ENCODE peak calls at places on chromosome 12, in six cellular contexts. One of them, this sample, is unnamed.
A peak's percentile ranks its signal among the peaks of the same experiment; 100 is the strongest.

GRCh38 chr12:84910549-84911241 is 1.9 kb downstream of the SLC6A15 start:
- DNase-seq in hypothalamus: no peak
- DNase-seq in Peyer's patch: no peak
- DNase-seq in cardiac muscle cell: peak; percentile 38
- DNase-seq in mucosa of descending colon: no peak
- DNase-seq in nucleus accumbens: peak; percentile 22
- DNase-seq in this sample: no peak

GRCh38 chr12:54128466-54128865 is 60.3 kb downstream of the SMUG1 start:
- DNase-seq in hypothalamus: no peak
- DNase-seq in Peyer's patch: no peak
- DNase-seq in cardiac muscle cell: no peak
- DNase-seq in mucosa of descending colon: no peak
- DNase-seq in nucleus accumbens: no peak
- DNase-seq in this sample: no peak

GRCh38 chr12:121793836-121794531 is 496 bp upstream of the RHOF start:
- DNase-seq in hypothalamus: peak; percentile 53
- DNase-seq in Peyer's patch: peak; percentile 91
- DNase-seq in cardiac muscle cell: peak; percentile 94
- DNase-seq in mucosa of descending colon: peak; percentile 95
- DNase-seq in nucleus accumbens: peak; percentile 85
- DNase-seq in this sample: peak; percentile 83

GRCh38 chr12:127005406-127005805 is 1261.6 kb upstream of the TMEM132C start:
- DNase-seq in hypothalamus: no peak
- DNase-seq in Peyer's patch: no peak
- DNase-seq in cardiac muscle cell: no peak
- DNase-seq in mucosa of descending colon: no peak
- DNase-seq in nucleus accumbens: no peak
- DNase-seq in this sample: no peak

GRCh38 chr12:93862424-93862823 is 185.2 kb downstream of the CRADD start:
- DNase-seq in hypothalamus: no peak
- DNase-seq in Peyer's patch: no peak
- DNase-seq in cardiac muscle cell: peak; percentile 16
- DNase-seq in mucosa of descending colon: no peak
- DNase-seq in nucleus accumbens: no peak
- DNase-seq in this sample: no peak

GRCh38 chr12:52260351-52261210 is 13.9 kb upstream of the KRT86 start:
- DNase-seq in hypothalamus: no peak
- DNase-seq in Peyer's patch: no peak
- DNase-seq in cardiac muscle cell: no peak
- DNase-seq in mucosa of descending colon: no peak
- DNase-seq in nucleus accumbens: no peak
- DNase-seq in this sample: no peak

GRCh38 chr12:105167346-105167745 is 59.8 kb downstream of the WASHC4 start:
- DNase-seq in hypothalamus: no peak
- DNase-seq in Peyer's patch: no peak
- DNase-seq in cardiac muscle cell: no peak
- DNase-seq in mucosa of descending colon: no peak
- DNase-seq in nucleus accumbens: no peak
- DNase-seq in this sample: no peak

GRCh38 chr12:100743060-100743459 is 51.5 kb upstream of the ANO4 start:
- DNase-seq in hypothalamus: no peak
- DNase-seq in Peyer's patch: no peak
- DNase-seq in cardiac muscle cell: no peak
- DNase-seq in mucosa of descending colon: no peak
- DNase-seq in nucleus accumbens: no peak
- DNase-seq in this sample: no peak

GRCh38 chr12:47868041-47868440 is 36.8 kb downstream of the VDR start:
- DNase-seq in hypothalamus: no peak
- DNase-seq in Peyer's patch: no peak
- DNase-seq in cardiac muscle cell: no peak
- DNase-seq in mucosa of descending colon: no peak
- DNase-seq in nucleus accumbens: no peak
- DNase-seq in this sample: no peak

GRCh38 chr12:98371419-98371818 is 144.0 kb upstream of the TMPO start:
- DNase-seq in hypothalamus: no peak
- DNase-seq in Peyer's patch: no peak
- DNase-seq in cardiac muscle cell: peak; percentile 19
- DNase-seq in mucosa of descending colon: no peak
- DNase-seq in nucleus accumbens: no peak
- DNase-seq in this sample: no peak

GRCh38 chr12:26028953-26029740 is 70.7 kb downstream of the RASSF8 start:
- DNase-seq in hypothalamus: no peak
- DNase-seq in Peyer's patch: no peak
- DNase-seq in cardiac muscle cell: peak; percentile 75
- DNase-seq in mucosa of descending colon: peak; percentile 65
- DNase-seq in nucleus accumbens: peak; percentile 4
- DNase-seq in this sample: peak; percentile 48

GRCh38 chr12:30989754-30990153 is 63.2 kb downstream of the TSPAN11 start:
- DNase-seq in hypothalamus: no peak
- DNase-seq in Peyer's patch: no peak
- DNase-seq in cardiac muscle cell: no peak
- DNase-seq in mucosa of descending colon: peak; percentile 42
- DNase-seq in nucleus accumbens: no peak
- DNase-seq in this sample: no peak

GRCh38 chr12:53472183-53472582 is 20.3 kb downstream of the PCBP2 start:
- DNase-seq in hypothalamus: no peak
- DNase-seq in Peyer's patch: no peak
- DNase-seq in cardiac muscle cell: no peak
- DNase-seq in mucosa of descending colon: no peak
- DNase-seq in nucleus accumbens: no peak
- DNase-seq in this sample: no peak

GRCh38 chr12:121917950-121918678 is at the start of gene CFAP251:
- DNase-seq in hypothalamus: peak; percentile 91
- DNase-seq in Peyer's patch: peak; percentile 99
- DNase-seq in cardiac muscle cell: peak; percentile 78
- DNase-seq in mucosa of descending colon: peak; percentile 99
- DNase-seq in nucleus accumbens: peak; percentile 92
- DNase-seq in this sample: peak; percentile 93

GRCh38 chr12:124159655-124160054 is 135.2 kb upstream of the RFLNA start:
- DNase-seq in hypothalamus: no peak
- DNase-seq in Peyer's patch: no peak
- DNase-seq in cardiac muscle cell: no peak
- DNase-seq in mucosa of descending colon: peak; percentile 60
- DNase-seq in nucleus accumbens: no peak
- DNase-seq in this sample: no peak

GRCh38 chr12:130742112-130742511 is 26.0 kb upstream of the RIMBP2 start:
- DNase-seq in hypothalamus: no peak
- DNase-seq in Peyer's patch: no peak
- DNase-seq in cardiac muscle cell: no peak
- DNase-seq in mucosa of descending colon: no peak
- DNase-seq in nucleus accumbens: no peak
- DNase-seq in this sample: no peak

GRCh38 chr12:68647507-68647906 is 36.8 kb downstream of the RAP1B start:
- DNase-seq in hypothalamus: no peak
- DNase-seq in Peyer's patch: no peak
- DNase-seq in cardiac muscle cell: no peak
- DNase-seq in mucosa of descending colon: no peak
- DNase-seq in nucleus accumbens: no peak
- DNase-seq in this sample: no peak

GRCh38 chr12:54443446-54443845 is 24.4 kb upstream of the ITGA5 start:
- DNase-seq in hypothalamus: no peak
- DNase-seq in Peyer's patch: no peak
- DNase-seq in cardiac muscle cell: no peak
- DNase-seq in mucosa of descending colon: no peak
- DNase-seq in nucleus accumbens: no peak
- DNase-seq in this sample: no peak

GRCh38 chr12:110347767-110348166 is 55.7 kb downstream of the ANAPC7 start:
- DNase-seq in hypothalamus: no peak
- DNase-seq in Peyer's patch: no peak
- DNase-seq in cardiac muscle cell: no peak
- DNase-seq in mucosa of descending colon: no peak
- DNase-seq in nucleus accumbens: no peak
- DNase-seq in this sample: no peak

GRCh38 chr12:112855375-112855774 is 51.4 kb upstream of the OAS1 start:
- DNase-seq in hypothalamus: no peak
- DNase-seq in Peyer's patch: no peak
- DNase-seq in cardiac muscle cell: no peak
- DNase-seq in mucosa of descending colon: no peak
- DNase-seq in nucleus accumbens: no peak
- DNase-seq in this sample: peak; percentile 76

GRCh38 chr12:44497044-44497443 is 379.1 kb downstream of the NELL2 start:
- DNase-seq in hypothalamus: no peak
- DNase-seq in Peyer's patch: no peak
- DNase-seq in cardiac muscle cell: no peak
- DNase-seq in mucosa of descending colon: no peak
- DNase-seq in nucleus accumbens: no peak
- DNase-seq in this sample: no peak

GRCh38 chr12:27937768-27938167 is 34.8 kb downstream of the PTHLH start:
- DNase-seq in hypothalamus: no peak
- DNase-seq in Peyer's patch: no peak
- DNase-seq in cardiac muscle cell: peak; percentile 56
- DNase-seq in mucosa of descending colon: no peak
- DNase-seq in nucleus accumbens: no peak
- DNase-seq in this sample: no peak

GRCh38 chr12:113912761-113913295 is 53.3 kb downstream of the RBM19 start:
- DNase-seq in hypothalamus: peak; percentile 28
- DNase-seq in Peyer's patch: peak; percentile 21
- DNase-seq in cardiac muscle cell: peak; percentile 81
- DNase-seq in mucosa of descending colon: peak; percentile 61
- DNase-seq in nucleus accumbens: peak; percentile 64
- DNase-seq in this sample: peak; percentile 82

GRCh38 chr12:39005671-39006070 is 100.3 kb upstream of the CPNE8 start:
- DNase-seq in hypothalamus: no peak
- DNase-seq in Peyer's patch: no peak
- DNase-seq in cardiac muscle cell: no peak
- DNase-seq in mucosa of descending colon: no peak
- DNase-seq in nucleus accumbens: no peak
- DNase-seq in this sample: no peak

GRCh38 chr12:112180422-112180821 is 55.1 kb downstream of the TRAFD1 start:
- DNase-seq in hypothalamus: no peak
- DNase-seq in Peyer's patch: no peak
- DNase-seq in cardiac muscle cell: no peak
- DNase-seq in mucosa of descending colon: no peak
- DNase-seq in nucleus accumbens: no peak
- DNase-seq in this sample: no peak

GRCh38 chr12:104658085-104658484 is 201.3 kb downstream of the CHST11 start:
- DNase-seq in hypothalamus: no peak
- DNase-seq in Peyer's patch: no peak
- DNase-seq in cardiac muscle cell: no peak
- DNase-seq in mucosa of descending colon: no peak
- DNase-seq in nucleus accumbens: no peak
- DNase-seq in this sample: no peak

GRCh38 chr12:112419269-112420133 is 754 bp downstream of the PTPN11 start:
- DNase-seq in hypothalamus: no peak
- DNase-seq in Peyer's patch: peak; percentile 33
- DNase-seq in cardiac muscle cell: peak; percentile 88
- DNase-seq in mucosa of descending colon: peak; percentile 52
- DNase-seq in nucleus accumbens: no peak
- DNase-seq in this sample: peak; percentile 52

GRCh38 chr12:123363385-123363742 is 1.3 kb downstream of the SBNO1 start:
- DNase-seq in hypothalamus: no peak
- DNase-seq in Peyer's patch: no peak
- DNase-seq in cardiac muscle cell: no peak
- DNase-seq in mucosa of descending colon: peak; percentile 45
- DNase-seq in nucleus accumbens: no peak
- DNase-seq in this sample: no peak

GRCh38 chr12:55842681-55843429 is at the start of gene MMP19:
- DNase-seq in hypothalamus: no peak
- DNase-seq in Peyer's patch: no peak
- DNase-seq in cardiac muscle cell: peak; percentile 90
- DNase-seq in mucosa of descending colon: no peak
- DNase-seq in nucleus accumbens: no peak
- DNase-seq in this sample: no peak

GRCh38 chr12:123453165-123453564 is 4.8 kb upstream of the SNRNP35 start:
- DNase-seq in hypothalamus: no peak
- DNase-seq in Peyer's patch: no peak
- DNase-seq in cardiac muscle cell: no peak
- DNase-seq in mucosa of descending colon: no peak
- DNase-seq in nucleus accumbens: no peak
- DNase-seq in this sample: no peak

GRCh38 chr12:107461222-107461980 is 224.2 kb upstream of the PWP1 start:
- DNase-seq in hypothalamus: no peak
- DNase-seq in Peyer's patch: no peak
- DNase-seq in cardiac muscle cell: peak; percentile 25
- DNase-seq in mucosa of descending colon: no peak
- DNase-seq in nucleus accumbens: no peak
- DNase-seq in this sample: no peak

GRCh38 chr12:25585021-25585523 is 32.0 kb upstream of the LMNTD1 start:
- DNase-seq in hypothalamus: no peak
- DNase-seq in Peyer's patch: no peak
- DNase-seq in cardiac muscle cell: peak; percentile 96
- DNase-seq in mucosa of descending colon: no peak
- DNase-seq in nucleus accumbens: peak; percentile 24
- DNase-seq in this sample: no peak

GRCh38 chr12:100128509-100128908 is 14.2 kb downstream of the BLTP3B start:
- DNase-seq in hypothalamus: no peak
- DNase-seq in Peyer's patch: no peak
- DNase-seq in cardiac muscle cell: peak; percentile 76
- DNase-seq in mucosa of descending colon: no peak
- DNase-seq in nucleus accumbens: peak; percentile 22
- DNase-seq in this sample: no peak